ENCODE peak calls at places on chromosomes 3 and 15, in four cellular contexts. E is mesendoderm, Y is IMR-90, J is H9. F is an unnamed sample.

GRCh38 chr3:183328823-183329222 is 75.8 kb downstream of the B3GNT5 start:
- DNase-seq in E (no peak), Y (peak), J (no peak), F (no peak)

GRCh38 chr3:41881233-41881821 is 80.6 kb downstream of the ULK4 start:
- DNase-seq in E (peak), Y (peak), J (no peak), F (no peak)

GRCh38 chr15:52103217-52104207 is 9.1 kb downstream of the BCL2L10 start:
- DNase-seq in E (peak), Y (peak), J (no peak), F (no peak)

GRCh38 chr3:171699611-171700010 is 110.7 kb downstream of the PLD1 start:
- DNase-seq in E (no peak), Y (no peak), J (no peak), F (no peak)

GRCh38 chr3:128335621-128336296 is 130.9 kb downstream of the DNAJB8 start:
- DNase-seq in E (peak), Y (no peak), J (no peak), F (no peak)

GRCh38 chr15:66956672-66957540 is 108.5 kb upstream of the SMAD3 start:
- DNase-seq in E (no peak), Y (no peak), J (no peak), F (no peak)

GRCh38 chr15:59688383-59688887 is 685 bp downstream of the BNIP2 start:
- DNase-seq in E (no peak), Y (peak), J (no peak), F (no peak)

GRCh38 chr15:42010434-42010833 is 10.4 kb downstream of the PLA2G4E start:
- DNase-seq in E (no peak), Y (no peak), J (no peak), F (no peak)

GRCh38 chr3:66441124-66441523 is 59.7 kb downstream of the LRIG1 start:
- DNase-seq in E (peak), Y (peak), J (no peak), F (no peak)

GRCh38 chr3:56424357-56424756 is 43.9 kb downstream of the ERC2 start:
- DNase-seq in E (no peak), Y (no peak), J (no peak), F (no peak)

GRCh38 chr3:69791111-69791510 is 51.8 kb downstream of the MITF start:
- DNase-seq in E (peak), Y (peak), J (no peak), F (no peak)

GRCh38 chr3:168722091-168722490 is 626.4 kb upstream of the GOLIM4 start:
- DNase-seq in E (peak), Y (peak), J (no peak), F (no peak)

GRCh38 chr3:65953301-65953812 is 85.4 kb downstream of the MAGI1 start:
- DNase-seq in E (peak), Y (no peak), J (peak), F (peak)

GRCh38 chr3:79003994-79004393 is 763.8 kb downstream of the ROBO1 start:
- DNase-seq in E (no peak), Y (no peak), J (no peak), F (no peak)

GRCh38 chr3:79001255-79001654 is 766.5 kb downstream of the ROBO1 start:
- DNase-seq in E (no peak), Y (no peak), J (no peak), F (no peak)

GRCh38 chr3:79005084-79005483 is 762.7 kb downstream of the ROBO1 start:
- DNase-seq in E (no peak), Y (no peak), J (no peak), F (no peak)

GRCh38 chr3:79002465-79003372 is 765.1 kb downstream of the ROBO1 start:
- DNase-seq in E (peak), Y (no peak), J (no peak), F (no peak)

DNA sequence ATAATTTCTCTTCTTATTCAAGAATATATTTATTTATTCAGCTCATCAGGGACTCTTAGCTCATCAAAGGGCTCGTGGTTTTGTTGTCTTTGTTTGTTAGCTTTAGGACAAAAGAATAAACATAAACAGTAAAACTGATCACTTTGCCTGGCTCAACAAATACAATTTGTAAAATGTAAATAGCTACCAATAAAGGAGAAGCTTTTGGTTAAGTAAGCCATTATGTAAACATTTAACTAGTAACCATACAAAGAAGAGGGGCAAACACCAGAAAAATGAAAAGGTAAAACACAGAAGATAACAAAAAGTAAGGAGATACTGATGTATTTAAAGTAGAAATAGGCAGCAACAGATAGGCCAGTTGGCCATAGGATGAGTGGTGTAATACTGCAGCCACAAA is 761.7 kb downstream of the ROBO1 start:
- DNase-seq in E (no peak), Y (no peak), J (no peak), F (no peak)
- H4K5ac ChIP-seq in E (no peak), Y (no peak), J (no peak), F (no peak)

GRCh38 chr3:99119312-99119810 is 217.9 kb upstream of the DCBLD2 start:
- DNase-seq in E (no peak), Y (peak), J (no peak), F (no peak)
- H4K5ac ChIP-seq in E (no peak), Y (peak), J (no peak), F (no peak)

DNA sequence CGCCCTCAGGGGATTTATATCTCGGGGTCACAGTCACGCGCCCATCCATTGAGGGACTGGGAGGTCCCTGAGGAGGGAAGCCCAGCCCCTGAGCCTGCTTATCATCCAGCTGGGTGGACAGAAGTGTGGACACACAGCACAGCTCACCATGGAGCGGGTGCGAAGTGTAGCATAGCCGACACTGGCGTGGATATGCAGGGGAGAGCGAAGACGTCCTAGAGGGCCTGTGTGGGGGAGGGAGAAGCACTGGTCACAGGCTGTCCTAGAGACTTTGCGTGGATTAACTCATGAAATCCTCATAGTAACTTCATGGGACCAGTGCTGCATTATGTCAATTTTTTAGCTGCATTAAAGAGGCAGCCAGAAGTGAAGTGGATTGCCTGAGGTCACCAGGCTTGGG is 26.1 kb upstream of the PLXND1 start:
- DNase-seq in E (no peak), Y (no peak), J (no peak), F (no peak)
- H4K5ac ChIP-seq in E (no peak), Y (no peak), J (no peak), F (peak)

GRCh38 chr3:184460276-184460675 is 80.4 kb downstream of the CHRD start:
- DNase-seq in E (no peak), Y (peak), J (no peak), F (no peak)
- H4K5ac ChIP-seq in E (no peak), Y (no peak), J (no peak), F (no peak)

GRCh38 chr3:177106184-177106583 is 91.1 kb downstream of the TBL1XR1 start:
- DNase-seq in E (no peak), Y (no peak), J (no peak), F (no peak)
- H4K5ac ChIP-seq in E (no peak), Y (no peak), J (no peak), F (no peak)

DNA sequence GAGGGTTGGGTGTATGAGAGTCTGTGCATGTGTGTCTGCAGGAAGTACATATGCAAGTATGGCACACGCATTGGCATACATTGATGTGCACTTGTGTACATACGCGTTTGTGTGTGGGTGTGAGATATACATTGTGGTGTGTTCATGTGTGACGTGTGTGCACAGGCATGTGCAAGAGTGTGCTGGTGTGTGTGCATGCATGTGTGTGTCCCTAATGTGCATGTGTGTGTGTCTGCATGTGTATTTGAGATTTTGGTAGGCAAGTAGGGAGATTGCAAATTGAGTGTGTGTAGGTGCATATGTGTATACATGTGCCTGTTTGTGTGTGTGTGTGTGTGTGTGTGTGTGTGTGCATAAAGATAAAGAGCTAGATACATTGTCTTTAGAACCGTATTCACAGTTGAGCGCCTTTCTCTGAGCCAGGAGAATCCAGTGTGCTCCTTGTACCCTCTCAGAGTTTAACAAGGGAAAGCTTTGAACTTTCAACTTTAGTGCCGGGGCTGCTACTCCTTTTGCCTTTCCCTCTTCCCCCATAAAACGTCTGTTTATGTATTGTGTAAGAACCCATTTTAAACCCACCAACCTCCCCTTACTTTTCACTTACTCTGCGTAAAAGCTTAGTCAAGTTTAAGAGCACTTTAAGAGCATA is 152.4 kb upstream of the CHL1 start:
- DNase-seq in E (no peak), Y (no peak), J (no peak), F (no peak)
- H4K5ac ChIP-seq in E (no peak), Y (no peak), J (no peak), F (no peak)

F was measured in H1.